ENCODE peak calls at places on chromosomes 16 and 17, in four cellular contexts. X is K562, Q is HepG2, I is GM12878. H is an unnamed sample.

GRCh38 chr17:35236821-35237220 is 6.1 kb upstream of the SLFN5 start:
- DNase-seq in X (no peak), Q (no peak), I (no peak), H (no peak)

GRCh38 chr17:30376621-30377452 is 1.9 kb upstream of the CPD start:
- DNase-seq in X (no peak), Q (peak), I (peak), H (peak)

GRCh38 chr16:29710227-29711219 is 31.5 kb downstream of the QPRT start:
- DNase-seq in Q (peak), X (peak), I (no peak), H (peak)

GRCh38 chr16:50509521-50510341 is 38.5 kb upstream of the NKD1 start:
- DNase-seq in I (no peak), Q (peak), X (peak), H (peak)

GRCh38 chr17:5585814-5586558 is 1.7 kb upstream of the NLRP1 start:
- DNase-seq in X (peak), Q (no peak), I (peak), H (peak)

GRCh38 chr17:21389352-21389751 is 13.2 kb downstream of the KCNJ12 start:
- DNase-seq in X (no peak), Q (no peak), I (no peak), H (no peak)

GRCh38 chr16:50210266-50211038 is 55.9 kb upstream of the ADCY7 start:
- DNase-seq in X (peak), I (peak), Q (peak), H (peak)

GRCh38 chr17:17078832-17079231 is 36.6 kb downstream of the MPRIP start:
- DNase-seq in Q (no peak), X (no peak), I (no peak), H (no peak)

GRCh38 chr17:21171309-21171922 is 42.5 kb downstream of the TMEM11 start:
- DNase-seq in I (peak), X (no peak), Q (no peak), H (no peak)

GRCh38 chr17:45110676-45111611 is 21.4 kb downstream of the PLCD3 start:
- DNase-seq in X (no peak), Q (no peak), I (no peak), H (no peak)

GRCh38 chr17:29483503-29483902 is 83.3 kb downstream of the ABHD15 start:
- DNase-seq in Q (no peak), I (no peak), X (no peak), H (no peak)

GRCh38 chr17:28545787-28546415 is 6.5 kb downstream of the UNC119 start:
- DNase-seq in Q (no peak), I (no peak), X (peak), H (no peak)

GRCh38 chr16:4505356-4506153 is 29.4 kb downstream of the HMOX2 start:
- DNase-seq in I (peak), Q (no peak), X (no peak), H (no peak)

GRCh38 chr16:4611337-4612023 is 3.2 kb downstream of the UBALD1 start:
- DNase-seq in I (no peak), Q (no peak), X (no peak), H (no peak)

GRCh38 chr16:4184038-4184702 is 57.7 kb downstream of the SRL start:
- DNase-seq in Q (no peak), I (no peak), X (no peak), H (no peak)

GRCh38 chr17:79626156-79626890 is 15.5 kb upstream of the RBFOX3 start:
- DNase-seq in I (no peak), X (no peak), Q (no peak), H (no peak)

GRCh38 chr16:1183235-1183907 is 30.5 kb downstream of the CACNA1H start:
- DNase-seq in I (no peak), X (peak), Q (no peak), H (peak)

GRCh38 chr16:65833171-65833871 is 533.2 kb upstream of the CDH5 start:
- DNase-seq in Q (no peak), I (no peak), X (no peak), H (no peak)

GRCh38 chr17:63928172-63928666 is 3.9 kb downstream of the CD79B start:
- DNase-seq in I (no peak), X (no peak), Q (no peak), H (no peak)

GRCh38 chr16:69276143-69277115 is 34.7 kb upstream of the VPS4A start:
- DNase-seq in Q (no peak), I (no peak), X (no peak), H (no peak)

GRCh38 chr17:74104921-74105320 is 98.6 kb upstream of the RPL38 start:
- DNase-seq in Q (no peak), I (no peak), X (no peak), H (no peak)

GRCh38 chr16:82652826-82653225 is 26.1 kb downstream of the CDH13 start:
- DNase-seq in X (no peak), I (no peak), Q (no peak), H (no peak)

GRCh38 chr17:12342609-12343248 is 322.1 kb downstream of the MAP2K4 start:
- DNase-seq in Q (no peak), I (no peak), X (peak), H (peak)

GRCh38 chr16:57500578-57501111 is 14.4 kb upstream of the DOK4 start:
- DNase-seq in Q (no peak), X (no peak), I (no peak), H (no peak)

GRCh38 chr16:64468515-64469090 is 653.3 kb downstream of the CDH11 start:
- DNase-seq in Q (no peak), I (no peak), X (no peak), H (no peak)

GRCh38 chr17:29613371-29613837 is 9.3 kb downstream of the CORO6 start:
- DNase-seq in Q (peak), I (no peak), X (no peak), H (no peak)

GRCh38 chr16:585351-585750 is 4.5 kb upstream of the RAB40C start:
- DNase-seq in X (no peak), I (no peak), Q (peak), H (no peak)

GRCh38 chr17:3754458-3755334 is 31.0 kb downstream of the HASPIN start:
- DNase-seq in I (no peak), X (peak), Q (no peak), H (peak)

GRCh38 chr17:7586673-7587419 is 3.0 kb downstream of the SOX15 start:
- DNase-seq in I (no peak), X (peak), Q (peak), H (peak)

GRCh38 chr17:44233582-44233981 is 14.1 kb upstream of the UBTF start:
- DNase-seq in I (no peak), Q (no peak), X (no peak), H (no peak)

GRCh38 chr16:14344292-14344691 is 273.2 kb downstream of the MRTFB start:
- DNase-seq in X (peak), Q (no peak), I (no peak), H (no peak)

GRCh38 chr17:80863626-80864025 is 128.0 kb upstream of the CHMP6 start:
- DNase-seq in Q (no peak), X (no peak), I (no peak), H (no peak)

GRCh38 chr17:80861892-80862291 is 129.7 kb upstream of the CHMP6 start:
- DNase-seq in I (no peak), Q (no peak), X (no peak), H (peak)

GRCh38 chr17:80861360-80861861 is 130.2 kb upstream of the CHMP6 start:
- DNase-seq in Q (no peak), I (no peak), X (no peak), H (no peak)

GRCh38 chr17:80862978-80863377 is 128.7 kb upstream of the CHMP6 start:
- DNase-seq in X (no peak), Q (no peak), I (no peak), H (no peak)

GRCh38 chr17:80862341-80862969 is 129.2 kb upstream of the CHMP6 start:
- DNase-seq in I (no peak), Q (no peak), X (no peak), H (no peak)
- TF ChIP-seq TARDBP in I (no peak), Q (no peak), X (no peak), H (no peak)

GRCh38 chr16:87765473-87765775 is 362 bp downstream of the KLHDC4 start:
- DNase-seq in Q (no peak), X (peak), I (no peak), H (peak)
- TF ChIP-seq TARDBP in Q (no peak), X (no peak), I (no peak), H (no peak)

GRCh38 chr16:22252317-22252716 is 44.9 kb upstream of the POLR3E start:
- DNase-seq in X (peak), Q (no peak), I (no peak), H (no peak)
- TF ChIP-seq TARDBP in X (no peak), Q (no peak), I (no peak), H (no peak)

DNA sequence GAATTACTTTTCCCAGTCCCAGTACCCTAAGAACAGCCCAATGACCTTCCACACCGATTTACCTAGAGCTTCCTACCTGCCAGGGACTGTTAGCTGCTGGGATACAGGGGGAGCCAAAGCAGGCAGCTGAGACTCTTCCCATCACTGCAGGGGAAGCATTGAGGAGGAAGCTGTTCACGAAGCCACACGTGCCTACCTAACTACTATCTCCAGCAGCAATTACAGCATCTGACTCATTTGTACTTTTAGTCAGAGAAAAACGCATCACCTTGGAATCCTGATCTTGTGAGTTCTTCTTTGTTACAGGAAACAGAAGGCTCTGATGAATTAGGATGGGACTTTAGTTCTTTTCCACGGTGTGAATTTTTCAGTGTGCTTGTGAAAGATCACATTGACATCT is 113.7 kb upstream of the DHX40 start:
- DNase-seq in X (no peak), I (no peak), Q (no peak), H (no peak)
- TF ChIP-seq TARDBP in X (no peak), I (no peak), Q (no peak), H (no peak)

GRCh38 chr16:79267781-79268180 is 332.8 kb downstream of the MAF start:
- DNase-seq in X (no peak), I (no peak), Q (no peak), H (no peak)
- TF ChIP-seq TARDBP in X (no peak), I (no peak), Q (no peak), H (no peak)

DNA sequence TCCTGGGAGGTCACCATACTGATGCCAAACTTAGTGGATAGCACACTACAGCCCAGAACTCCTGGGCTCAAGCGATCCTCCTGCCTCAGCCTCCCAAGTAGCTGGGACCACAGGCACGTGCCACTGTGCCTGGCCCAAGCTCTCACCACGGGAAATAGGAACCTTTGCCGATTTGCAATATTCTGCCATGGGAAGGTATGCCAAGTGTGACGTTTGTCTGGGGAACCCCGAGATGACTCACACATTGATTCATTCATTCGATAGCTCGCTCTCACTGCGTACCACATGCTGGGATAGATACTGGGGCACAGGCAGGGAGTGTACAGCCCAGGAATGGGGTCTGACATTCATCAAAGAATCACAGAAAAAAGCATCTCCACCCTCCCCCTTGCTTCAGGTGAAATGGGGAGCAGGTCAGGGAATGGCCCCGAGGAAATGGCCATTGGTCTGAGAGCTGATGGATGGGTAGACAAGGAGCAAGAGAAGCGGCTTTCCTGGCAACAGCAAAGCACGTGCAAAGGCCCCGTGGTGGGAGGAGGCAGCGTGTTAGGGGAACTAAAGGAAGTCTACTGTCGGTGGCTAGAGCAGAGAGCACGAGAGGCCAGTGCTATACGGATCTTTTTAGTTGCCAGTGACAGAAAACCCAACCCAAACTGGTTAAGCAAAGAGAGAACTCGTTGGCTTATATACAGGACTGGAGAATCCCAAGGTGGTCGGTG is 44.1 kb downstream of the DNAH17 start:
- DNase-seq in I (no peak), Q (no peak), X (no peak), H (no peak)
- TF ChIP-seq TARDBP in I (no peak), Q (no peak), X (no peak), H (no peak)